ENCODE peak calls at places on chromosomes 6 and 20, in four cellular contexts. Z is tibial nerve, P is transverse colon, F is HepG2. N is an unnamed sample.

GRCh38 chr20:58888521-58889333 is 36.2 kb downstream of the GNAS start:
- DNase-seq in Z (peak), P (peak), F (peak), N (peak)

GRCh38 chr20:47013606-47014005 is 119.0 kb downstream of the EYA2 start:
- DNase-seq in Z (no peak), P (no peak), F (no peak), N (no peak)

GRCh38 chr6:37137881-37138568 is 31.9 kb upstream of the PIM1 start:
- DNase-seq in Z (no peak), P (no peak), F (peak), N (no peak)

GRCh38 chr6:107833136-107833535 is 9.0 kb upstream of the SCML4 start:
- DNase-seq in Z (no peak), P (no peak), F (no peak), N (no peak)

GRCh38 chr6:52603000-52603795 is 26.3 kb upstream of the TRAM2 start:
- DNase-seq in Z (no peak), P (no peak), F (no peak), N (no peak)

GRCh38 chr6:47134476-47135189 is 92.5 kb upstream of the ADGRF1 start:
- DNase-seq in Z (no peak), P (no peak), F (peak), N (no peak)

GRCh38 chr6:69294862-69295261 is 501.9 kb downstream of the LMBRD1 start:
- DNase-seq in Z (no peak), P (no peak), F (no peak), N (no peak)

GRCh38 chr6:21856844-21857243 is 263.3 kb downstream of the SOX4 start:
- DNase-seq in Z (no peak), P (no peak), F (no peak), N (no peak)

GRCh38 chr20:63027425-63028389 is 20.9 kb upstream of the BHLHE23 start:
- DNase-seq in Z (no peak), P (no peak), F (no peak), N (no peak)
- H3K4me3 ChIP-seq in Z (no peak), P (no peak), F (no peak), N (no peak)

GRCh38 chr6:32844839-32845372 is 1.1 kb upstream of the PSMB8 start:
- DNase-seq in Z (no peak), P (no peak), F (no peak), N (no peak)
- TF ChIP-seq POLR2A in Z (no peak), P (peak), F (no peak), N (no peak)

GRCh38 chr6:150684161-150684560 is 84.5 kb downstream of the PLEKHG1 start:
- DNase-seq in Z (no peak), P (no peak), F (no peak), N (no peak)

GRCh38 chr6:150687508-150687907 is 87.8 kb downstream of the PLEKHG1 start:
- DNase-seq in Z (no peak), P (peak), F (peak), N (no peak)

GRCh38 chr6:150686566-150686965 is 86.9 kb downstream of the PLEKHG1 start:
- DNase-seq in Z (no peak), P (no peak), F (no peak), N (no peak)

GRCh38 chr6:150684715-150685459 is 85.2 kb downstream of the PLEKHG1 start:
- DNase-seq in Z (no peak), P (peak), F (no peak), N (no peak)

GRCh38 chr6:150685860-150686259 is 86.2 kb downstream of the PLEKHG1 start:
- DNase-seq in Z (no peak), P (peak), F (peak), N (no peak)
- TF ChIP-seq CTCF in Z (peak), P (peak), F (peak), N (no peak)

GRCh38 chr6:149334682-149335160 is 17.2 kb downstream of the TAB2 start:
- DNase-seq in Z (no peak), P (no peak), F (no peak), N (no peak)
- H3K4me3 ChIP-seq in Z (no peak), P (no peak), F (no peak), N (no peak)

GRCh38 chr20:35269055-35269781 is 8.7 kb downstream of the MMP24OS start:
- DNase-seq in Z (no peak), P (peak), F (peak), N (no peak)

GRCh38 chr20:35267092-35267491 is 10.8 kb downstream of the MMP24OS start:
- DNase-seq in Z (no peak), P (no peak), F (no peak), N (no peak)

GRCh38 chr20:35264755-35265154 is 13.2 kb downstream of the MMP24OS start:
- DNase-seq in Z (no peak), P (no peak), F (peak), N (no peak)

GRCh38 chr20:35260426-35260825 is 17.5 kb downstream of the MMP24OS start:
- DNase-seq in Z (no peak), P (no peak), F (no peak), N (no peak)

GRCh38 chr20:35263609-35264223 is 14.2 kb downstream of the MMP24OS start:
- DNase-seq in Z (no peak), P (no peak), F (peak), N (no peak)
- TF ChIP-seq POLR2A in Z (no peak), P (no peak), F (no peak), N (no peak)

GRCh38 chr20:17589161-17589834 is 19.4 kb downstream of the DSTN start:
- DNase-seq in Z (no peak), P (no peak), F (no peak), N (no peak)
- TF ChIP-seq CTCF in Z (no peak), P (no peak), F (no peak), N (no peak)

DNA sequence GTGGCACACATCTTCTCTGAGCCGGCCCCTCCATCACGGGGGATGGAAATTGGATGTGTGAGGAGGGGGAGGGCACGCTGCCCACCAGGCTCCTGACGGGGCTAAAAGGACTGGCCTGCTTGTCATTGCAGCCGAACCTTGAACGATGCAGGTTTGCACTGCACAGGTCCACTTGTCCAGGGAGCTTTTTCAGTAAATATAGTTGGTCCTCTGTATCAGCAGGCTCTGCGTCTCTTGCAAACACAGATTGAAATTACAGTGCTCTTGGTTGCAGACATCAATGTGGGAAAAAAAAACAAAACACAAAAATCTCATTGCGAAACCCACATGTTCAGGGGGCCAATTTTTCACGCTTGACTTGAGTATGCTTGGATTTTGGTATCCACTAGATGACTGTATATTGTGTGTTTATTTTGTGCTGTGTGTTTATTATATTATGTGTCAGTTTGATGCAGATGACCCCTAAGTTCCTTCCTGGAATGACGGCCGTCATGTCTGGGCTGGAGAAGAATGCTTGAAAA is 29.2 kb downstream of the ERMARD start:
- DNase-seq in Z (no peak), P (no peak), F (peak), N (no peak)
- H3K4me3 ChIP-seq in Z (no peak), P (no peak), F (no peak), N (no peak)

N was measured in sigmoid colon.